ENCODE peak calls at places on chromosomes 11 and 22, in five cellular contexts. S, R, A, B and I are unnamed samples.
A peak's percentile ranks its signal among the peaks of the same experiment; 100 is the strongest.

GRCh38 chr11:14764899-14765527 is 121.4 kb downstream of the PDE3B start:
- DNase-seq in A (peak; percentile 11), B (no peak), S (peak; percentile 37), R (peak; percentile 78), I (peak; percentile 80)

GRCh38 chr22:20658433-20659222 is 115.3 kb upstream of the SERPIND1 start:
- DNase-seq in B (no peak), S (no peak), A (no peak), R (no peak), I (no peak)

GRCh38 chr11:117575856-117576255 is 221.2 kb downstream of the DSCAML1 start:
- DNase-seq in B (no peak), A (no peak), S (no peak), R (no peak), I (no peak)

GRCh38 chr22:24455751-24456426 is 28.5 kb downstream of the ADORA2A start:
- DNase-seq in R (no peak), S (no peak), A (no peak), B (no peak), I (no peak)

GRCh38 chr22:44972363-44973083 is 37.3 kb downstream of the PHF21B start:
- DNase-seq in B (no peak), R (no peak), A (no peak), S (no peak), I (no peak)

GRCh38 chr22:36286096-36286957 is 33.4 kb downstream of the APOL1 start:
- DNase-seq in R (peak; percentile 88), B (peak; percentile 92), S (peak; percentile 57), A (peak; percentile 61), I (peak; percentile 46)

GRCh38 chr11:93662177-93662575 is 694 bp downstream of the CEP295 start:
- DNase-seq in S (no peak), B (no peak), A (no peak), R (no peak), I (no peak)

GRCh38 chr11:7924526-7924925 is 6.5 kb downstream of the OR10A6 start:
- DNase-seq in R (no peak), A (no peak), S (no peak), B (no peak), I (no peak)

GRCh38 chr11:6968816-6969215 is 42.6 kb downstream of the ZNF215 start:
- DNase-seq in B (peak; percentile 58), R (no peak), A (no peak), S (no peak), I (no peak)

GRCh38 chr11:66020618-66021357 is 5.5 kb downstream of the CATSPER1 start:
- DNase-seq in B (peak; percentile 89), A (no peak), S (no peak), R (peak; percentile 49), I (no peak)

GRCh38 chr11:109707411-109707810 is 285.4 kb downstream of the C11orf87 start:
- DNase-seq in S (no peak), B (no peak), R (no peak), A (no peak), I (no peak)

GRCh38 chr11:36210529-36210928 is 78.7 kb downstream of the COMMD9 start:
- DNase-seq in B (no peak), R (no peak), A (no peak), S (no peak), I (no peak)

GRCh38 chr11:3171931-3172560 is 6.9 kb upstream of the OSBPL5 start:
- DNase-seq in S (no peak), R (no peak), A (no peak), B (no peak), I (no peak)

GRCh38 chr11:92257536-92257935 is 32.9 kb downstream of the FAT3 start:
- DNase-seq in R (no peak), S (no peak), A (no peak), B (no peak), I (no peak)

GRCh38 chr11:95282337-95282751 is 51.3 kb upstream of the SESN3 start:
- DNase-seq in S (no peak), A (no peak), R (no peak), B (peak; percentile 18), I (no peak)

GRCh38 chr11:69364901-69365300 is 70.9 kb downstream of the MYEOV start:
- DNase-seq in A (no peak), S (no peak), B (no peak), R (no peak), I (no peak)

GRCh38 chr11:15115686-15116085 is 963 bp downstream of the INSC start:
- DNase-seq in S (no peak), B (no peak), A (no peak), R (no peak), I (no peak)

GRCh38 chr22:45534339-45535192 is 31.9 kb downstream of the FBLN1 start:
- DNase-seq in S (no peak), B (no peak), R (no peak), A (no peak), I (no peak)

GRCh38 chr11:107457205-107457557 is 444 bp downstream of the CWF19L2 start:
- DNase-seq in A (no peak), B (peak; percentile 14), R (no peak), S (no peak), I (no peak)